ENCODE peak calls at places on chromosomes 4 and X, in five cellular contexts. L is pancreas, Z is HEK293T, D is neural progenitor cell, E is LNCaP clone FGC. P is an unnamed sample.
A peak's percentile ranks its signal among the peaks of the same experiment; 100 is the strongest.

GRCh38 chr4:167897116-167897515 is 195.2 kb upstream of the ANXA10 start:
- DNase-seq in L (no peak), Z (no peak), D (peak; percentile 67), E (no peak), P (no peak)

GRCh38 chr4:15164571-15164970 is 162.3 kb downstream of the CPEB2 start:
- DNase-seq in L (no peak), Z (no peak), D (no peak), E (no peak), P (no peak)

GRCh38 chrX:147342197-147342596 is 527.7 kb upstream of the CXorf51A start:
- DNase-seq in L (no peak), Z (no peak), D (no peak), E (no peak), P (no peak)

GRCh38 chr4:10080874-10081606 is 35.6 kb downstream of the WDR1 start:
- DNase-seq in L (no peak), Z (no peak), D (no peak), E (no peak), P (peak; percentile 62)

GRCh38 chrX:7927259-7928167 is at the start of gene PNPLA4:
- DNase-seq in L (peak; percentile 91), Z (peak; percentile 6), D (peak; percentile 87), E (peak; percentile 51), P (peak; percentile 92)

GRCh38 chrX:134718329-134719317 is 60.4 kb upstream of the PLAC1 start:
- DNase-seq in L (peak; percentile 33), Z (peak; percentile 49), D (no peak), E (peak; percentile 55), P (no peak)

GRCh38 chr4:48668254-48669017 is 111.6 kb downstream of the FRYL start:
- DNase-seq in L (no peak), Z (no peak), D (no peak), E (no peak), P (no peak)

GRCh38 chr4:170325599-170325998 is 235.8 kb upstream of the AADAT start:
- DNase-seq in L (no peak), Z (no peak), D (no peak), E (peak; percentile 62), P (no peak)

GRCh38 chr4:138804705-138805104 is 210.9 kb upstream of the NOCT start:
- DNase-seq in L (no peak), Z (peak; percentile 41), D (peak; percentile 54), E (no peak), P (no peak)